ENCODE peak calls at places on chromosomes 2 and 18, in seven cellular contexts. V is left ventricle myocardium inferior, W is colonic mucosa, G is cardiac fibroblast, S is fibroblast of the aortic adventitia, B is mammary epithelial cell, E is body of pancreas. C is an unnamed sample.

GRCh38 chr2:24304098-24304497 is 56.2 kb downstream of the ITSN2 start:
- DNase-seq in V (peak), W (peak), G (peak), S (peak), B (peak), E (peak), C (peak)

GRCh38 chr2:128362889-128363228 is 44.2 kb upstream of the HS6ST1 start:
- DNase-seq in V (no peak), W (no peak), G (peak), S (peak), B (no peak), E (peak), C (peak)

GRCh38 chr2:226649871-226650660 is 149.6 kb downstream of the IRS1 start:
- DNase-seq in V (peak), W (peak), G (peak), S (peak), B (peak), E (peak), C (peak)

GRCh38 chr18:56532176-56532840 is 106.1 kb downstream of the TXNL1 start:
- DNase-seq in V (no peak), W (no peak), G (peak), S (peak), B (peak), E (no peak), C (peak)

GRCh38 chr2:42784204-42784880 is 8.0 kb downstream of the HAAO start:
- DNase-seq in V (no peak), W (no peak), G (no peak), S (no peak), B (no peak), E (no peak), C (no peak)

GRCh38 chr18:59874166-59874565 is 25.6 kb upstream of the PMAIP1 start:
- DNase-seq in V (no peak), W (no peak), G (peak), S (peak), B (peak), E (no peak), C (peak)

GRCh38 chr2:208369091-208369490 is 37.5 kb upstream of the PTH2R start:
- DNase-seq in V (no peak), W (no peak), G (no peak), S (peak), B (peak), E (no peak), C (no peak)

GRCh38 chr2:45541450-45541849 is 69.6 kb downstream of the SRBD1 start:
- DNase-seq in V (no peak), W (no peak), G (no peak), S (no peak), B (no peak), E (no peak), C (no peak)

GRCh38 chr2:57806449-57806968 is 240.1 kb upstream of the VRK2 start:
- DNase-seq in V (no peak), W (no peak), G (no peak), S (no peak), B (no peak), E (no peak), C (no peak)

GRCh38 chr2:114213808-114214207 is 228.6 kb upstream of the DPP10 start:
- DNase-seq in V (no peak), W (no peak), G (no peak), S (no peak), B (no peak), E (no peak), C (no peak)

GRCh38 chr2:86807462-86808275 is 17.0 kb upstream of the CD8A start:
- DNase-seq in V (peak), W (peak), G (peak), S (peak), B (peak), E (peak), C (no peak)

GRCh38 chr2:24787532-24787931 is 5.7 kb downstream of the PTRHD1 start:
- DNase-seq in V (no peak), W (no peak), G (no peak), S (no peak), B (no peak), E (no peak), C (no peak)

GRCh38 chr2:211899871-211900482 is 638.6 kb downstream of the ERBB4 start:
- DNase-seq in V (no peak), W (no peak), G (no peak), S (no peak), B (no peak), E (no peak), C (no peak)

GRCh38 chr2:211900518-211900917 is 638.1 kb downstream of the ERBB4 start:
- DNase-seq in V (no peak), W (no peak), G (no peak), S (no peak), B (no peak), E (no peak), C (no peak)

GRCh38 chr2:211901226-211901625 is 637.4 kb downstream of the ERBB4 start:
- DNase-seq in V (no peak), W (no peak), G (no peak), S (no peak), B (no peak), E (no peak), C (no peak)

DNA sequence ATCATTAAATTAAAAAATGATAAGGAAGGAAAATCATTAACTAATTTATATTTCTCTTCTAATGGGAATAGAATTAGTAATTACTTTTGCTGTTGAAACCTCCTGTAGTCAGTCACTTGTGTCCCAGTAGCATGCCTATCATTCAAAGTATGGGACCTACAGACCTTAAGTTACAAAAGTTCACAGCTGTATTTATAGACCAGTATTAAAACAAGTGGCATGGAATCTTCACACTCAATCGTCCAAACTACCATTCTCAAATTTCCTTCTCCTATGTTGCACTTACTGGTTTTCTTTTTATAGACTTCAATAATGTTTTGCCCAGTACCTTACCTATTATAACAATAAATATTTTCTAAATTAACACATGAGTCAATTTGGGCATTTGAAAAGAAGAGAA is 639.9 kb downstream of the ERBB4 start:
- DNase-seq in V (no peak), W (no peak), G (no peak), S (no peak), B (no peak), E (no peak), C (no peak)
- TF ChIP-seq CTCF in V (no peak), W (no peak), G (no peak), S (no peak), B (no peak), E (no peak), C (no peak)

GRCh38 chr2:190746971-190747761 is 98.3 kb downstream of the NAB1 start:
- DNase-seq in V (no peak), W (no peak), G (peak), S (peak), B (no peak), E (no peak), C (no peak)
- H3K4me3 ChIP-seq in V (no peak), W (no peak), G (no peak), S (no peak), B (no peak), E (no peak), C (no peak)

GRCh38 chr2:148885988-148886387 is 11.0 kb downstream of the KIF5C start:
- DNase-seq in V (no peak), W (no peak), G (no peak), S (no peak), B (no peak), E (no peak), C (no peak)

GRCh38 chr2:148885209-148885608 is 10.2 kb downstream of the KIF5C start:
- DNase-seq in V (no peak), W (no peak), G (no peak), S (no peak), B (no peak), E (peak), C (no peak)

GRCh38 chr2:148887349-148888002 is 12.4 kb downstream of the KIF5C start:
- DNase-seq in V (no peak), W (no peak), G (no peak), S (no peak), B (no peak), E (no peak), C (no peak)

GRCh38 chr2:148893906-148894305 is 18.9 kb downstream of the KIF5C start:
- DNase-seq in V (no peak), W (no peak), G (no peak), S (no peak), B (no peak), E (no peak), C (no peak)

GRCh38 chr2:148888003-148888501 is 13.0 kb downstream of the KIF5C start:
- DNase-seq in V (no peak), W (no peak), G (no peak), S (no peak), B (no peak), E (no peak), C (no peak)
- TF ChIP-seq CTCF in V (no peak), W (no peak), G (no peak), S (no peak), B (no peak), E (no peak), C (no peak)

GRCh38 chr2:134718095-134718955 is 475 bp downstream of the TMEM163 start:
- DNase-seq in V (peak), W (no peak), G (no peak), S (no peak), B (no peak), E (peak), C (no peak)
- H3K4me3 ChIP-seq in V (peak), W (peak), G (peak), S (peak), B (no peak), E (peak), C (peak)

DNA sequence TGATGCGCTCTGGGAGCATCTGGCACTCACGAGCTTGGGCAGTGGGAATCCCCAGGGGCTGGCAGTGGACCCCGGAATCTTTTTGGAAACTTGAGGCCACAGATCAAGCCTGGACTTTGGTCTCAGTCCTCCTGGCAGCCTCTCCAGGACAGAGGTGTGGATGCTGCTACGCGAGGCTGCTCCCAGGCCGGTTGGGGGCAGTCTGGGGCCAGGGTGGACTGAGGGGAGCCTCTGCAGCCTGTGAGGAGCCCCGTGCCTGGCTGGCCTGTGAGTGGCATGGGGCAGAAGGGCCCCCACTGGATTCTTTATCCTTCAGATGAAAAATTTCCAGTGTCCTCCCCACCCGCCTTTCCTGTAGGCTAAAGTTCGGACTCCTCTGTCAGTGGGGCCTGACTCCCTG is 12.7 kb upstream of the DES start:
- DNase-seq in V (peak), W (no peak), G (no peak), S (no peak), B (no peak), E (no peak), C (no peak)
- TF ChIP-seq CTCF in V (peak), W (no peak), G (no peak), S (no peak), B (no peak), E (no peak), C (peak)

DNA sequence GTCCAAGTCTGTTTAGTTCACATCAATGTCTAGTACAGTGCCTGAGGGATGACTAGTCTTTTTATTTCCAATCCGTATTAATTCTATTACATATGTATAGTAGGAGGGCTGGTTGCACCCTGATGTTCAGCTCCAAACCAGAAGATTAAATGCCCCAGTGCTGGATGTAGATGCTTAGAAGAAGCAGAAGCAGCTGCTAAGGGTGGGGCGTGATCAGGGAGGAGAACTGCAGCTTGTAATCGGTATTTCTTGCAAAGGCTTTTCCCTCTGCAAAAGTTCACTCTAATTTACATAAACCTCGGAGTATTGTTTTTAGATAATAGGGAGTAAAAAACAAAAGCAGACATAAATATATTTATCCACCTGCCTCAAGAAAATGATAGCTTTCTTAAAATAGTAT is 145.3 kb upstream of the ITGA4 start:
- DNase-seq in V (no peak), W (no peak), G (no peak), S (no peak), B (no peak), E (no peak), C (no peak)
- H3K4me3 ChIP-seq in V (no peak), W (no peak), G (no peak), S (no peak), B (no peak), E (no peak), C (no peak)

GRCh38 chr2:95121495-95122196 is at the start of gene MRPS5:
- DNase-seq in V (peak), W (peak), G (peak), S (peak), B (peak), E (peak), C (peak)
- TF ChIP-seq CTCF in V (peak), W (no peak), G (no peak), S (peak), B (no peak), E (peak), C (peak)

GRCh38 chr2:138829326-138829725 is 49.1 kb upstream of the NXPH2 start:
- DNase-seq in V (no peak), W (no peak), G (peak), S (no peak), B (peak), E (peak), C (no peak)
- H3K4me3 ChIP-seq in V (no peak), W (no peak), G (no peak), S (no peak), B (no peak), E (no peak), C (no peak)

GRCh38 chr2:65640793-65641103 is 208.3 kb upstream of the SPRED2 start:
- DNase-seq in V (no peak), W (no peak), G (no peak), S (no peak), B (no peak), E (no peak), C (no peak)
- TF ChIP-seq CTCF in V (no peak), W (no peak), G (no peak), S (no peak), B (no peak), E (no peak), C (no peak)

GRCh38 chr2:9639000-9639602 is 8.3 kb upstream of the YWHAQ start:
- DNase-seq in V (peak), W (no peak), G (peak), S (peak), B (no peak), E (no peak), C (no peak)
- H3K4me3 ChIP-seq in V (no peak), W (no peak), G (no peak), S (no peak), B (no peak), E (no peak), C (no peak)

C was measured in astrocyte of the cerebellum.